ENCODE peak calls at places on chromosomes 3 and 15, in seven cellular contexts. T is activated gamma-delta T cell treated with Interleukin-2 at 50 U/mL for 16 hours; V is globus pallidus; M is C1 segment of cervical spinal cord; U is A549; A is BJ; D is activated CD4-positive, alpha-beta T cell treated with anti-CD3 and anti-CD28 coated beads for 1 hour. X is an unnamed sample.

GRCh38 chr3:43155464-43156121 is 49.7 kb upstream of the POMGNT2 start:
- DNase-seq in T (no peak), V (peak), M (no peak), U (peak), A (peak), D (no peak), X (no peak)

GRCh38 chr3:190227064-190227463 is 95.2 kb downstream of the CLDN1 start:
- DNase-seq in T (no peak), V (peak), M (no peak), U (no peak), A (no peak), D (no peak), X (no peak)

GRCh38 chr3:126354776-126355175 is 2.4 kb downstream of the KLF15 start:
- DNase-seq in T (no peak), V (no peak), M (no peak), U (no peak), A (no peak), D (no peak), X (no peak)

GRCh38 chr3:18586076-18586475 is 160.9 kb upstream of the SATB1 start:
- DNase-seq in T (no peak), V (no peak), M (no peak), U (no peak), A (no peak), D (no peak), X (no peak)

GRCh38 chr15:91867581-91868026 is 14.1 kb downstream of the SLCO3A1 start:
- DNase-seq in T (no peak), V (no peak), M (no peak), U (peak), A (peak), D (no peak), X (peak)

GRCh38 chr3:130480736-130481135 is 36.2 kb upstream of the COL6A6 start:
- DNase-seq in T (no peak), V (no peak), M (no peak), U (peak), A (no peak), D (no peak), X (no peak)

GRCh38 chr3:138479355-138479964 is 45.0 kb downstream of the ESYT3 start:
- DNase-seq in T (no peak), V (peak), M (no peak), U (peak), A (no peak), D (no peak), X (no peak)

GRCh38 chr3:9037113-9037715 is 73.9 kb upstream of the RAD18 start:
- DNase-seq in T (no peak), V (no peak), M (no peak), U (no peak), A (no peak), D (no peak), X (no peak)

GRCh38 chr15:82911458-82911857 is 41.1 kb downstream of the HOMER2 start:
- DNase-seq in T (no peak), V (no peak), M (no peak), U (no peak), A (no peak), D (no peak), X (no peak)

GRCh38 chr15:43266834-43267233 is at the start of gene TGM5:
- DNase-seq in T (no peak), V (no peak), M (no peak), U (no peak), A (no peak), D (peak), X (no peak)